ENCODE peak calls at places on chromosome 12, in four cellular contexts. Q is RPMI8226; B is HEK293T; L is stimulated activated CD4-positive, alpha-beta T cell treated with anti-CD3 and anti-CD28 coated beads, Interleukin-1b, Interleukin-23, amount 100 ng/mL, for 24 hours. F is an unnamed sample.

GRCh38 chr12:43282106-43282505 is 269.9 kb downstream of the ADAMTS20 start:
- DNase-seq in B (no peak), Q (no peak), L (no peak), F (no peak)

GRCh38 chr12:109996483-109996853 is 300 bp upstream of the GIT2 start:
- DNase-seq in Q (no peak), L (no peak), B (no peak), F (no peak)

GRCh38 chr12:112855375-112855774 is 51.4 kb upstream of the OAS1 start:
- DNase-seq in Q (peak), L (no peak), B (peak), F (peak)

GRCh38 chr12:89016970-89017778 is 335.1 kb downstream of the DUSP6 start:
- DNase-seq in L (no peak), Q (peak), B (peak), F (peak)

GRCh38 chr12:124613151-124613585 is 45.8 kb upstream of the NCOR2 start:
- DNase-seq in B (no peak), L (no peak), Q (no peak), F (no peak)

GRCh38 chr12:117143008-117143532 is 43.9 kb upstream of the TESC start:
- DNase-seq in Q (no peak), B (peak), L (no peak), F (no peak)

GRCh38 chr12:42235426-42235825 is 2.6 kb downstream of the YAF2 start:
- DNase-seq in L (no peak), Q (no peak), B (no peak), F (no peak)

GRCh38 chr12:107134558-107134957 is 41.2 kb upstream of the CRY1 start:
- DNase-seq in B (peak), L (peak), Q (peak), F (peak)

GRCh38 chr12:124497658-124498057 is 69.8 kb downstream of the NCOR2 start:
- DNase-seq in B (no peak), Q (no peak), L (no peak), F (no peak)

GRCh38 chr12:32043928-32044549 is 62.6 kb upstream of the BICD1 start:
- DNase-seq in Q (no peak), L (no peak), B (no peak), F (no peak)

GRCh38 chr12:25992026-25992782 is 33.7 kb downstream of the RASSF8 start:
- DNase-seq in Q (no peak), L (no peak), B (no peak), F (no peak)

GRCh38 chr12:2179953-2180736 is 127.4 kb downstream of the CACNA1C start:
- DNase-seq in Q (no peak), L (no peak), B (no peak), F (no peak)

GRCh38 chr12:3597526-3598210 is 106.7 kb downstream of the PRMT8 start:
- DNase-seq in L (no peak), B (no peak), Q (no peak), F (no peak)

GRCh38 chr12:107200394-107200793 is 107.0 kb upstream of the CRY1 start:
- DNase-seq in B (no peak), Q (no peak), L (no peak), F (no peak)

GRCh38 chr12:102421801-102422583 is 58.4 kb downstream of the IGF1 start:
- DNase-seq in Q (no peak), B (no peak), L (no peak), F (no peak)

GRCh38 chr12:49305762-49306161 is 10.8 kb downstream of the PRPH start:
- DNase-seq in L (no peak), Q (no peak), B (no peak), F (no peak)

GRCh38 chr12:2739832-2740641 is 54.7 kb upstream of the FKBP4 start:
- DNase-seq in Q (peak), B (no peak), L (no peak), F (no peak)

GRCh38 chr12:117686210-117686609 is 282.6 kb downstream of the KSR2 start:
- DNase-seq in B (no peak), L (no peak), Q (no peak), F (no peak)

GRCh38 chr12:95237315-95237714 is 19.7 kb downstream of the VEZT start:
- DNase-seq in Q (no peak), B (no peak), L (no peak), F (no peak)

GRCh38 chr12:109783965-109784244 is 49.3 kb downstream of the TRPV4 start:
- DNase-seq in B (no peak), L (no peak), Q (no peak), F (no peak)

GRCh38 chr12:131223791-131224567 is 270.3 kb downstream of the ADGRD1 start:
- DNase-seq in Q (peak), L (no peak), B (peak), F (no peak)

GRCh38 chr12:88952543-88952942 is 372.3 kb upstream of the KITLG start:
- DNase-seq in B (no peak), L (no peak), Q (no peak), F (no peak)

GRCh38 chr12:81726634-81727033 is 32.5 kb downstream of the PPFIA2 start:
- DNase-seq in B (no peak), L (no peak), Q (no peak), F (no peak)

GRCh38 chr12:9805883-9806282 is 21.4 kb upstream of the KLRF1 start:
- DNase-seq in Q (no peak), L (no peak), B (no peak), F (no peak)

GRCh38 chr12:60148831-60149230 is 553.0 kb downstream of the SLC16A7 start:
- DNase-seq in Q (no peak), L (no peak), B (no peak), F (no peak)

GRCh38 chr12:68420225-68421008 is 88.3 kb upstream of the MDM1 start:
- DNase-seq in Q (no peak), L (no peak), B (no peak), F (no peak)

GRCh38 chr12:52942914-52943207 is 6.1 kb upstream of the KRT18 start:
- DNase-seq in B (no peak), Q (no peak), L (no peak), F (no peak)

GRCh38 chr12:32158525-32158924 is 51.9 kb downstream of the BICD1 start:
- DNase-seq in Q (no peak), L (no peak), B (no peak), F (no peak)

GRCh38 chr12:15563683-15564082 is 225.5 kb downstream of the EPS8 start:
- DNase-seq in B (no peak), Q (no peak), L (no peak), F (no peak)

GRCh38 chr12:82608706-82609105 is 78.0 kb upstream of the TMTC2 start:
- DNase-seq in Q (no peak), L (no peak), B (no peak), F (no peak)

GRCh38 chr12:132385375-132385774 is 56.0 kb upstream of the GALNT9 start:
- DNase-seq in Q (no peak), L (no peak), B (no peak), F (no peak)

GRCh38 chr12:49022558-49023178 is 4.1 kb upstream of the PRKAG1 start:
- DNase-seq in Q (no peak), B (no peak), L (no peak), F (peak)

GRCh38 chr12:26906024-26906423 is 31.8 kb downstream of the INTS13 start:
- DNase-seq in L (no peak), Q (no peak), B (no peak), F (no peak)

GRCh38 chr12:8905546-8905945 is 8.8 kb upstream of the PHC1 start:
- DNase-seq in Q (no peak), L (no peak), B (no peak), F (no peak)